ENCODE peak calls at places on chromosome 11, in eight cellular contexts. T is K562, X is HepG2, J is GM23338, H is HCT116, K is GM12878, Z is upper lobe of left lung, N is Panc1. U is an unnamed sample.

GRCh38 chr11:45556851-45557707 is 108.3 kb downstream of the CHST1 start:
- ATAC-seq in T (peak; percentile 75), X (peak; percentile 29), J (no peak), H (peak; percentile 50), K (no peak), Z (no peak), N (no peak), U (peak; percentile 58)

GRCh38 chr11:134472188-134472455 is 60.1 kb upstream of the B3GAT1 start:
- ATAC-seq in T (no peak), X (no peak), J (no peak), H (no peak), K (no peak), Z (no peak), N (no peak), U (no peak)

GRCh38 chr11:34915136-34916013 is 804 bp downstream of the APIP start:
- ATAC-seq in T (peak; percentile 5), X (peak; percentile 3), J (peak; percentile 12), H (peak; percentile 8), K (peak; percentile 24), Z (no peak), N (peak; percentile 13), U (no peak)

GRCh38 chr11:58731819-58732218 is at the start of gene GLYAT:
- ATAC-seq in T (no peak), X (peak; percentile 74), J (no peak), H (no peak), K (no peak), Z (no peak), N (no peak), U (no peak)

GRCh38 chr11:60978546-60979380 is 7.3 kb downstream of the CD6 start:
- ATAC-seq in T (no peak), X (no peak), J (no peak), H (no peak), K (peak; percentile 71), Z (no peak), N (no peak), U (no peak)

GRCh38 chr11:61571337-61571736 is 9.5 kb downstream of the SYT7 start:
- ATAC-seq in T (no peak), X (no peak), J (no peak), H (no peak), K (no peak), Z (no peak), N (no peak), U (no peak)

GRCh38 chr11:80779907-80780615 is 1339.2 kb upstream of the TENM4 start:
- ATAC-seq in T (no peak), X (no peak), J (no peak), H (no peak), K (peak; percentile 76), Z (no peak), N (no peak), U (no peak)

GRCh38 chr11:48080301-48080861 is 100.0 kb downstream of the PTPRJ start:
- ATAC-seq in T (no peak), X (no peak), J (no peak), H (no peak), K (no peak), Z (no peak), N (no peak), U (no peak)

GRCh38 chr11:95076416-95076815 is 9.7 kb downstream of the SRSF8 start:
- ATAC-seq in T (no peak), X (no peak), J (no peak), H (no peak), K (peak; percentile 42), Z (peak; percentile 69), N (no peak), U (peak; percentile 65)

GRCh38 chr11:46778416-46778815 is 59.4 kb downstream of the F2 start:
- ATAC-seq in T (no peak), X (no peak), J (no peak), H (no peak), K (no peak), Z (no peak), N (peak; percentile 42), U (no peak)

GRCh38 chr11:70757241-70757640 is 358.9 kb downstream of the CTTN start:
- ATAC-seq in T (no peak), X (no peak), J (no peak), H (no peak), K (no peak), Z (no peak), N (no peak), U (no peak)

GRCh38 chr11:70756341-70756740 is 358.0 kb downstream of the CTTN start:
- ATAC-seq in T (no peak), X (peak; percentile 27), J (no peak), H (no peak), K (no peak), Z (no peak), N (no peak), U (no peak)

GRCh38 chr11:70756756-70757155 is 358.4 kb downstream of the CTTN start:
- ATAC-seq in T (no peak), X (no peak), J (no peak), H (no peak), K (no peak), Z (no peak), N (no peak), U (no peak)

GRCh38 chr11:70758206-70758605 is 359.9 kb downstream of the CTTN start:
- ATAC-seq in T (no peak), X (no peak), J (no peak), H (no peak), K (no peak), Z (no peak), N (no peak), U (no peak)

GRCh38 chr11:70755410-70756158 is 357.3 kb downstream of the CTTN start:
- ATAC-seq in T (peak; percentile 100), X (peak; percentile 98), J (peak; percentile 98), H (peak; percentile 100), K (peak; percentile 100), Z (peak; percentile 91), N (peak; percentile 99), U (peak; percentile 86)
- H3K4me3 ChIP-seq in T (no peak overlapping the region), X (no peak overlapping the region), J (no peak overlapping the region), H (no peak overlapping the region), K (no peak overlapping the region), Z (no peak overlapping the region), N (no peak overlapping the region), U (no peak overlapping the region)

GRCh38 chr11:128291835-128292234 is 295.5 kb downstream of the ETS1 start:
- ATAC-seq in T (no peak), X (no peak), J (no peak), H (no peak), K (no peak), Z (no peak), N (no peak), U (no peak)

GRCh38 chr11:128291043-128291442 is 296.3 kb downstream of the ETS1 start:
- ATAC-seq in T (no peak), X (no peak), J (no peak), H (no peak), K (no peak), Z (no peak), N (no peak), U (no peak)

GRCh38 chr11:128288368-128288767 is 299.0 kb downstream of the ETS1 start:
- ATAC-seq in T (no peak), X (no peak), J (no peak), H (no peak), K (no peak), Z (no peak), N (no peak), U (no peak)

GRCh38 chr11:128289048-128289447 is 298.3 kb downstream of the ETS1 start:
- ATAC-seq in T (no peak), X (no peak), J (no peak), H (no peak), K (peak; percentile 64), Z (no peak), N (no peak), U (no peak)

DNA sequence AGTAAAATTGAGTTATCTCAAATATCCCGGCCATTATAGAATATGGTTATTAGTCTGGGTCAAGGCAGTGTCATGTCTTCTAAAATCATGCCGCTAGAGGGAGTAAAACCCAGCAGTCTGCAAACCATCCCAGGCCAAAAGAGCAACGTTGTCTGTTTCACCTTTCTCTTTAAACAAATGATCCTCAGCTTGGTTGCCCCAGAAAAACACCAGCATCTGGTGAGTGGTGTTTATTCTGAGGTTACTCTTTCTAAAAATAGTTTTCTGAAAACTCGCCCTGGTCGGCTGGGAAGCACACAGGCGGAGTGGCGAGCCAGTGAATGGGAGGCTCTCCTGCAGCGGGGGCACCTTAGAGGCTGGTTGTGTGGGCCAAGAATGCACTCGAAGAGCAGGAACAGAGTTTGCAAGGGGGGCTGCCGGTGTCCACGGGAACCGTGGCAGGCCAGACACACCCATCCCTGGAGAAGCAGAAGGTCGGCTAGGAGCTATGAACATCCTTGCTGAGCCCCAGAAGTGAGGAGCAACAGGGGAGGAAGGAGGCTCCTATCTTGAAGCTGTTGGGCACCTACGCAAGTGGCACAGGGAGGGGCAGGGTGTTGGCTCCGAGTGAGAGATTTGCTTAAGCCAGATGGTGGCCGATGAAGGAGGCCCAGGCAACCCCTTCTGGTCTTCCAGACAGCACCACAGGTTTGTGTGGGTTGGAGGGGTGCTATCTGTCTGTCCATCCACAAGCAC is 297.1 kb downstream of the ETS1 start:
- ATAC-seq in T (peak; percentile 81), X (peak; percentile 94), J (peak; percentile 95), H (peak; percentile 95), K (peak; percentile 92), Z (peak; percentile 92), N (peak; percentile 96), U (peak; percentile 75)
- TF ChIP-seq POLR2AphosphoS5 in T (no peak), X (no peak), J (no peak), H (no peak), K (peak; percentile 63), Z (peak; percentile 38), N (no peak), U (peak; percentile 51)

DNA sequence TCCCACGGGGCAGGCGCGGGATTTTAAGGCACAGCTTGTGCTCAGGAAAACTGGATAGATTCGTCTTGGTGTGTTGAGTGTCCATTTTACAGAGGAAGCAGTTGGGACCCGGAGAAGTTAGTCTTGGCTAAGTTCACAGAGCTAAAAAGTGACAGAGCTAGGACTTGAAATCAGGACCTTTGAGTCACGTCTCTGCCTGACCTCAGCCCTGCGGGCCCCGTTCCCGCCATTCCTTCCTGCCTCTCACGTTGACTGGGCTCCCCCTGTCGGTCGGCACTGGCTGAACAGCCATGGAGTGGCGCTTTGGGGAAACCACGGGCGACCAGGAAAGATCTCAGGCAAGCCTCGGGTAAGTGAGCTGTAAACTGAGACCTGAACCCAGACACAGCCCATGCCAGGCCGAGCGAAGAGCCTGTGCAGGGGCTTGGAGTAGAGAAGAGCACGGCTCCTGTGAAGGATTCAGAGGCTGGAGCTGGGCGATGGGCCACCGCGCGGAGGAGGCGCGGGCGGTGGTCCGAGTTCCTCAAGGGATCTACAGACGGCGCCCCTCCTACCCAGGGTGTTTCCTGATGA is 54.1 kb downstream of the WNT11 start:
- ATAC-seq in T (peak; percentile 97), X (peak; percentile 57), J (peak; percentile 91), H (peak; percentile 96), K (peak; percentile 87), Z (peak; percentile 86), N (peak; percentile 91), U (peak; percentile 92)
- H3K4me3 ChIP-seq in T (peak overlapping the region; percentile 35), X (peak overlapping the region; percentile 68), J (peak overlapping the region; percentile 64), H (no peak overlapping the region), K (peak overlapping the region; percentile 66), Z (peak overlapping the region; percentile 30), N (peak overlapping the region; percentile 41), U (peak overlapping the region; percentile 8)

DNA sequence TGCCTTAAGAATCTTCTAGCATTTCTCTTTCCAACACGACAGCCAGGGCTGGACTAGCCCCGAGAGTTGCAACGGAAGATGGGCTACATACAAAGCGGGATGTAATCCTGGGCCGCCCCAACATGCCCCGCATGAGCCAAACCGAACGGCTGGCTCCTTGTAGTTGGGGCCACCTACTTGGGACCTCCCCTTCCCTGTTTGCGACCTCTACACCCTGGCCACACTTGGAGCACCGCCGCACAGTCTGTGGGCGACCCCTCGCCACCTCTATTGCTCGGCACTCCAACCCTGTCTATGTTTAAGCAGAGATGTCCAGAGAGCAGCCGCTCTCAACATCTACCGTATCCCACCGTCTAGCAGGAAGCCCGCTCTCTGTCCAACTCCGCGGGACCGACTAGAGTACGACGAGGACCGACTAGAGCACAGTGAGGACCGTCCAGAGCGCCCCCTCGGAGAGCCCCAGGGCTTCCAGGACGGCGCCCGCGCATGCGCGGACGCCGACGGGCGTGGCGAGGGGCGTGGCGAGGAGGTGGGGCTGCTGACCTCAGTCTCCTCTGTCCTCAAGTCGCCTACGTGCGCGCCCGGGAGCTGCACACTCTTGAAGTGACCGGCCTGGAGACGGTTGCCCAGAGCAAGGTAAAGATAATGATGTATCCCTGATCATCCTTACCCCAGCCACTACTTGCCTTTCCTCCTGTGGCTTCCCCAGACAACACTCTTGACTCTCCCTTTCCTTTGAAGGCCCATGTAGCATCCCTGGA is 32.3 kb downstream of the NEAT1 start:
- ATAC-seq in T (peak; percentile 88), X (peak; percentile 80), J (peak; percentile 83), H (peak; percentile 85), K (peak; percentile 82), Z (peak; percentile 94), N (peak; percentile 96), U (peak; percentile 89)
- TF ChIP-seq POLR2AphosphoS5 in T (peak; percentile 94), X (peak; percentile 89), J (peak; percentile 81), H (peak; percentile 99), K (peak; percentile 99), Z (peak; percentile 83), N (peak; percentile 99), U (peak; percentile 74)

U was measured in gastroesophageal sphincter.